ENCODE peak calls at places on chromosome 2, in nine cellular contexts. X, A, Z, U, I, M, S, P and E are unnamed samples.

GRCh38 chr2:120892967-120893667 is 157.4 kb downstream of the GLI2 start:
- DNase-seq in Z (no peak), S (no peak), A (no peak), X (peak), P (no peak), I (peak), U (no peak), M (no peak), E (no peak)

GRCh38 chr2:232894746-232895145 is 24.7 kb downstream of the SNORC start:
- DNase-seq in M (no peak), U (no peak), S (no peak), P (peak), X (no peak), I (no peak), Z (no peak), A (no peak), E (peak)

GRCh38 chr2:120858361-120858760 is 122.7 kb downstream of the GLI2 start:
- DNase-seq in P (no peak), X (no peak), A (no peak), U (no peak), Z (no peak), I (peak), S (no peak), M (no peak), E (no peak)

GRCh38 chr2:85888020-85888744 is 608 bp downstream of the ST3GAL5 start:
- DNase-seq in A (peak), I (peak), Z (peak), S (no peak), X (no peak), M (peak), U (peak), P (no peak), E (peak)

GRCh38 chr2:56130463-56131070 is 53.2 kb upstream of the CCDC85A start:
- DNase-seq in U (no peak), I (peak), A (no peak), M (peak), X (peak), Z (no peak), S (peak), P (no peak), E (no peak)

GRCh38 chr2:18662689-18663088 is 73.3 kb upstream of the NT5C1B start:
- DNase-seq in M (no peak), Z (no peak), U (no peak), I (peak), A (no peak), P (no peak), S (no peak), X (no peak), E (no peak)

GRCh38 chr2:71498261-71498701 is 44.9 kb downstream of the DYSF start:
- DNase-seq in X (peak), U (no peak), I (peak), A (no peak), P (no peak), Z (no peak), S (peak), M (peak), E (no peak)

GRCh38 chr2:237075749-237076599 is 9.7 kb upstream of the COPS8 start:
- DNase-seq in X (peak), A (no peak), Z (no peak), U (no peak), P (no peak), I (no peak), M (no peak), S (no peak), E (no peak)

GRCh38 chr2:109143214-109144187 is 14.5 kb downstream of the SH3RF3 start:
- DNase-seq in M (no peak), P (no peak), I (no peak), A (no peak), S (no peak), Z (no peak), U (peak), X (peak), E (no peak)

GRCh38 chr2:74530239-74531161 is 767 bp downstream of the HTRA2 start:
- DNase-seq in S (peak), M (no peak), U (peak), Z (peak), I (peak), P (no peak), X (peak), A (peak), E (peak)

GRCh38 chr2:160584972-160585494 is 91.4 kb upstream of the RBMS1 start:
- DNase-seq in Z (no peak), I (peak), X (peak), M (no peak), S (no peak), U (no peak), A (no peak), P (no peak), E (no peak)

GRCh38 chr2:46850742-46851141 is 64.9 kb downstream of the MCFD2 start:
- DNase-seq in P (no peak), I (peak), X (peak), U (no peak), S (no peak), A (no peak), Z (peak), M (peak), E (no peak)

GRCh38 chr2:201881731-201882130 is 75.4 kb downstream of the CDK15 start:
- DNase-seq in P (no peak), I (no peak), M (no peak), U (no peak), X (peak), Z (no peak), S (no peak), A (no peak), E (no peak)

GRCh38 chr2:17610521-17610920 is 70.0 kb downstream of the VSNL1 start:
- DNase-seq in U (no peak), Z (no peak), A (no peak), P (no peak), S (no peak), I (peak), X (peak), M (no peak), E (no peak)

GRCh38 chr2:25982273-25982967 is at the start of gene KIF3C:
- DNase-seq in X (peak), S (peak), U (peak), M (peak), A (peak), Z (peak), I (peak), P (peak), E (peak)

GRCh38 chr2:5555636-5556035 is 136.5 kb upstream of the SOX11 start:
- DNase-seq in U (no peak), X (no peak), A (no peak), Z (no peak), I (no peak), P (no peak), M (no peak), S (no peak), E (no peak)

GRCh38 chr2:71928734-71929481 is 218.8 kb downstream of the CYP26B1 start:
- DNase-seq in M (no peak), X (no peak), U (peak), A (no peak), Z (no peak), S (no peak), I (peak), P (peak), E (no peak)

GRCh38 chr2:173354601-173355131 is at the start of gene CDCA7:
- DNase-seq in P (peak), I (peak), X (peak), M (peak), A (peak), S (peak), Z (peak), U (peak), E (peak)

GRCh38 chr2:162509288-162509968 is 165.5 kb downstream of the GCA start:
- DNase-seq in A (no peak), Z (no peak), X (no peak), P (no peak), I (no peak), S (no peak), U (no peak), M (no peak), E (no peak)

GRCh38 chr2:178417916-178418315 is 33.1 kb downstream of the PRKRA start:
- DNase-seq in P (no peak), S (no peak), A (no peak), I (no peak), U (no peak), M (no peak), Z (no peak), X (no peak), E (no peak)

GRCh38 chr2:169860149-169860548 is 32.9 kb downstream of the UBR3 start:
- DNase-seq in U (no peak), Z (no peak), P (no peak), X (no peak), A (no peak), M (no peak), S (no peak), I (no peak), E (no peak)

GRCh38 chr2:168449419-168449818 is 6.7 kb upstream of the CERS6 start:
- DNase-seq in X (no peak), M (no peak), S (no peak), I (no peak), U (no peak), A (no peak), P (no peak), Z (no peak), E (no peak)

DNA sequence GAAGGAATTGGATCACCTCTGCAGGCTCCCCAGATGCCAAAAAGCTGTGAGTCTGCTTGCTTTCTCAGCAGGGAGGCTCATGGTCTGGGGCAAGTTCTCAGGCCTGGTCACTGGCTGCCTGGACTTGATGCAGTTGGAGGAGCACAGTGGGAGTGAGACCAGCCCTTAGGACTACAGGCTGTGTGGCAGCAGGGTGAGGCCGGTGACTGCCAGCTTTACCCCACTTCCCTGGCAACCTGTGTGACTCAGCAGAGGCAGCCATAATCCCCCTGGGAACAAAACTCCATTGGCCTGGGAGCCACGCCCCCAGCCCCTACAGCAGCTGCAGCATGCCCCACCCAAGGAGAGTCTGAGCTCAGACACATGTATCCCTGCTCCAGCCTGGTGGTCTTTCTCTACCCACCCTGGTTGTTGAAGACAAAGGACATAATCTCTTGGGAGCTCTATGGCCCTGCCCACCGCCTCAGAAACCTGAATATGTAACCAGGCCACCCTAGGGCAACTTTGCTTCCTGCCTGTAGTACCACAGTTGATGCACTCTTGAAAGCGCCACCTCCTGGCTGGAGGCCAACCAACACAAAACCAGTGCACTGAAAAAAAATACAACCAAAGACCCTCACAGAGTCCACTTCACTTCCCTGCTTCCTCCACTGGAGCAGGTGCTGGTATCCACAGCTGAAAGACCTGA is 106.8 kb upstream of the SPATS2L start:
- DNase-seq in P (no peak), U (no peak), S (no peak), I (no peak), A (no peak), M (no peak), Z (no peak), X (no peak), E (no peak)
- TF ChIP-seq CTCF in P (no peak), U (no peak), S (no peak), I (no peak), A (no peak), M (no peak), Z (no peak), X (no peak), E (no peak)

DNA sequence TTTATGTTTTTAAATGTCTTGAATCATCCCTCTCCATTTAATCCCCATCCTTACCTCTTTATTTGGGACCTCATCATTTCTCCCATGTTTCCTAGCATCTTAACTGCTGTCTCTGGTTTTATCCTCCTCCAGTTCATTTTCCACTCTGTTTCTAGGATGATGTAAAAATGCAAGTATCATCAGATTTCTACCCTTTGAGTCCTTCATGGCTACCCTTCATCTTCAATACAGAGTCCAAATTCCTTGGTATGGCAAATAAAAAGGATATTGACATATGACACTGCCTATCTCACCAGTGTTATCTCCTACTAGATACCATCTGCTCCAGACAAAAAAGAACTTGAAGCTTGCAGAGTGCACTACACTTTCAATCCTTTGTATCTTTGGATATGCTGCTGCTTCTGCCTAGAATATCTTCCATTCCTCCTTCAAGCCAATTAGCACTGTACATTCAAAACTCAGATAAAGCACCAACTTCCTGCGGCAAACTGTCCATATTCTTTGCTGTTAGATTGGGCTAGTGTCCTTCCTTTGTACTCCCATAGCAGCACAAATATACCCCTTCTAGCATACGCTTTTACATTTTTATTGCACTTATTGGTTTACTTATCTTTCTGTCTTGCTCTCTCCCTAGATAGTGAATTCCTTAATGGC is 24.6 kb upstream of the TLK1 start:
- DNase-seq in A (no peak), P (no peak), X (no peak), U (no peak), M (no peak), Z (no peak), I (no peak), S (no peak), E (no peak)
- TF ChIP-seq CTCF in A (no peak), P (no peak), X (no peak), U (no peak), M (no peak), Z (no peak), I (no peak), S (no peak), E (no peak)

GRCh38 chr2:138919336-138919735 is 139.1 kb upstream of the NXPH2 start:
- DNase-seq in Z (no peak), I (no peak), M (no peak), X (no peak), A (no peak), S (no peak), P (no peak), U (no peak), E (no peak)

GRCh38 chr2:138922973-138923563 is 142.9 kb upstream of the NXPH2 start:
- DNase-seq in A (no peak), I (no peak), S (no peak), Z (no peak), X (no peak), U (no peak), P (no peak), M (peak), E (no peak)
- TF ChIP-seq CTCF in A (peak), I (peak), S (peak), Z (no peak), X (peak), U (peak), P (peak), M (peak), E (no peak)

GRCh38 chr2:36351291-36352023 is 4.1 kb upstream of the CRIM1 start:
- DNase-seq in I (peak), P (no peak), X (no peak), A (no peak), S (no peak), U (no peak), Z (no peak), M (no peak), E (no peak)

GRCh38 chr2:36355157-36355889 is at the start of gene CRIM1:
- DNase-seq in X (peak), U (peak), I (peak), Z (peak), M (peak), A (peak), S (peak), P (peak), E (peak)

GRCh38 chr2:36354816-36355156 is 792 bp upstream of the CRIM1 start:
- DNase-seq in Z (no peak), A (no peak), U (no peak), X (no peak), M (no peak), P (no peak), I (no peak), S (no peak), E (no peak)

GRCh38 chr2:36352024-36352398 is 3.6 kb upstream of the CRIM1 start:
- DNase-seq in I (no peak), P (no peak), Z (no peak), M (no peak), A (no peak), S (no peak), U (peak), X (peak), E (no peak)

DNA sequence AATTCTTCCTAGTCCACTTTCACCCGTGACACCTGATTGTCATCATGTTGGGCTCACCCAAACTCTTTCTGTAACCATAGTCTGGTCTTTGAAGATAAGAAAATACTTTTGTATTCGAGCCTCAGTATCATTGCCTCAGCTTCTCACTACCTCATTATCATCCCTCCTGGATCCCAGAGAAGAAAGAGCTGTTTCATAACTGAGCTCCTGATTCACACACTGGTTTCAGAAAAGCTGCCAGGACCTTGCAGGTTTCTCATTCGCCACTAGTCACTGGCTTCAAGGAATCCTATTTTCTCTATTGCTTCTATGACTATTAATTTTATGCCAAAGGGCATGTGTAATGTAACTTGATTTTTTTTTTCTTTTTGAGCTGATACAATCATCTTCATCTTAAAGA is 2.9 kb upstream of the CRIM1 start:
- DNase-seq in P (no peak), X (peak), S (no peak), A (no peak), U (no peak), Z (no peak), M (no peak), I (no peak), E (no peak)
- TF ChIP-seq CTCF in P (no peak), X (no peak), S (no peak), A (no peak), U (no peak), Z (no peak), M (no peak), I (peak), E (no peak)

GRCh38 chr2:187593697-187594096 is 39.5 kb upstream of the TFPI start:
- DNase-seq in S (no peak), Z (no peak), A (no peak), U (no peak), I (no peak), M (no peak), X (peak), P (no peak), E (no peak)

GRCh38 chr2:187590175-187590574 is 35.9 kb upstream of the TFPI start:
- DNase-seq in X (no peak), U (no peak), S (no peak), A (no peak), I (no peak), M (no peak), P (no peak), Z (no peak), E (no peak)

GRCh38 chr2:187593098-187593497 is 38.9 kb upstream of the TFPI start:
- DNase-seq in M (no peak), A (no peak), P (no peak), X (no peak), U (no peak), S (no peak), I (no peak), Z (no peak), E (no peak)

DNA sequence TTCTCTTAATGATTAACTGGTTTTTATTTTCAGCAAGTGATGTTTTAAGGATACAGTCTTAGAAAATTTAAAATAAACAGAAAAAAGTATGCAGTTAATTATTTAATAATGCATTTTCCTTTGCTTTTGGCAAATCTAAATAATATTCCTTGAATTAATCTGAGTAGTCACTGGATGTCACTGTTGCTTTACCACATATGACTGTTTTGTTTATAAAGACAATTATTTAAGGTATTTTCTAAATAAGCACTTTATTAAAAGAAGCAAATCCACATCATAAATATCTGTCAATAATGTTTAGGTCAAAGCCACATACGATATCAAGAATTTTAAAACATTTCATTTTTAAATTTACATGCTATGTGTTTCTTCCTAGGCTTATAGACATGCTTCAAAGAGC is 40.6 kb upstream of the TFPI start:
- DNase-seq in X (peak), Z (no peak), M (no peak), U (no peak), S (no peak), A (no peak), I (no peak), P (no peak), E (no peak)
- TF ChIP-seq CTCF in X (peak), Z (no peak), M (no peak), U (no peak), S (peak), A (no peak), I (peak), P (peak), E (no peak)

DNA sequence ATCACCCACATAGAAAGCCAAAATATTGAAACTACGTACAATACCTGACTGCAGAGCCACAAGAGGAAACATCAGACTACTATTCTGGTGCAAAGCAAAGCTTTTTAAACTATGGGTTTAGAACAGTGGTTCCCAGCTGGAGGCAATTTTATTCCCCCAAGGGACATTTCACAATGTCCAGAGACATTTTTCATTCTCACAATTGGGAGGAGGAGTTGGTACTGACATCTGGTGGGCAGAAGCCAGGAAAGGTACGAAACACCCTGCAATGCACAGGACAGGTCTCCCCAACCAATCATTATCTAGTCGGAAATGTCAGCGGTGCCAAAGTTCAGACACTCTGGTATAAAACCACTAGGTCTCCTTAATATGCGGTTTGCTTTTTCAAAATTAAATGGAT is 88.4 kb upstream of the ARL5A start:
- DNase-seq in I (no peak), X (no peak), Z (no peak), A (no peak), U (no peak), S (no peak), P (no peak), M (no peak), E (no peak)
- TF ChIP-seq CTCF in I (no peak), X (no peak), Z (no peak), A (no peak), U (no peak), S (no peak), P (no peak), M (no peak), E (no peak)